ENCODE peak calls at places on chromosomes 3 and 15, in seven cellular contexts. One of them, this sample, is unnamed.

GRCh38 chr3:106814231-106814630 is 563.0 kb upstream of the CCDC54 start:
- DNase-seq in HepG2: no peak
- DNase-seq in H1: no peak
- DNase-seq in K562: no peak
- DNase-seq in SK-N-SH: peak; percentile 47
- DNase-seq in GM12878: no peak
- DNase-seq in GM12892: no peak
- DNase-seq in this sample: no peak

GRCh38 chr3:178435575-178435974 is 100.7 kb upstream of the KCNMB2 start:
- DNase-seq in HepG2: no peak
- DNase-seq in H1: no peak
- DNase-seq in K562: no peak
- DNase-seq in SK-N-SH: no peak
- DNase-seq in GM12878: no peak
- DNase-seq in GM12892: no peak
- DNase-seq in this sample: no peak

GRCh38 chr3:66236281-66236680 is 15.5 kb downstream of the SLC25A26 start:
- DNase-seq in HepG2: peak; percentile 17
- DNase-seq in H1: no peak
- DNase-seq in K562: no peak
- DNase-seq in SK-N-SH: no peak
- DNase-seq in GM12878: no peak
- DNase-seq in GM12892: no peak
- DNase-seq in this sample: no peak

GRCh38 chr3:171065732-171066131 is 39.2 kb upstream of the SLC2A2 start:
- DNase-seq in HepG2: no peak
- DNase-seq in H1: no peak
- DNase-seq in K562: no peak
- DNase-seq in SK-N-SH: no peak
- DNase-seq in GM12878: no peak
- DNase-seq in GM12892: no peak
- DNase-seq in this sample: no peak

GRCh38 chr3:126558336-126559071 is at the start of gene C3orf22:
- DNase-seq in HepG2: no peak
- DNase-seq in H1: peak; percentile 41
- DNase-seq in K562: no peak
- DNase-seq in SK-N-SH: peak; percentile 61
- DNase-seq in GM12878: no peak
- DNase-seq in GM12892: no peak
- DNase-seq in this sample: no peak

GRCh38 chr15:88302373-88302772 is 45.8 kb upstream of the NTRK3 start:
- DNase-seq in HepG2: no peak
- DNase-seq in H1: no peak
- DNase-seq in K562: no peak
- DNase-seq in SK-N-SH: no peak
- DNase-seq in GM12878: no peak
- DNase-seq in GM12892: no peak
- DNase-seq in this sample: no peak

GRCh38 chr3:30511524-30512278 is 94.7 kb upstream of the TGFBR2 start:
- DNase-seq in HepG2: peak; percentile 83
- DNase-seq in H1: no peak
- DNase-seq in K562: no peak
- DNase-seq in SK-N-SH: no peak
- DNase-seq in GM12878: no peak
- DNase-seq in GM12892: no peak
- DNase-seq in this sample: no peak

GRCh38 chr3:118813472-118813871 is 221.2 kb downstream of the IGSF11 start:
- DNase-seq in HepG2: no peak
- DNase-seq in H1: no peak
- DNase-seq in K562: no peak
- DNase-seq in SK-N-SH: no peak
- DNase-seq in GM12878: peak; percentile 59
- DNase-seq in GM12892: no peak
- DNase-seq in this sample: no peak

GRCh38 chr3:5036536-5036833 is 57.2 kb downstream of the BHLHE40 start:
- DNase-seq in HepG2: no peak
- DNase-seq in H1: no peak
- DNase-seq in K562: no peak
- DNase-seq in SK-N-SH: no peak
- DNase-seq in GM12878: no peak
- DNase-seq in GM12892: no peak
- DNase-seq in this sample: no peak

GRCh38 chr3:5036858-5037257 is 57.6 kb downstream of the BHLHE40 start:
- DNase-seq in HepG2: no peak
- DNase-seq in H1: no peak
- DNase-seq in K562: no peak
- DNase-seq in SK-N-SH: no peak
- DNase-seq in GM12878: no peak
- DNase-seq in GM12892: no peak
- DNase-seq in this sample: no peak

GRCh38 chr3:5035113-5035512 is 55.9 kb downstream of the BHLHE40 start:
- DNase-seq in HepG2: no peak
- DNase-seq in H1: no peak
- DNase-seq in K562: no peak
- DNase-seq in SK-N-SH: no peak
- DNase-seq in GM12878: no peak
- DNase-seq in GM12892: no peak
- DNase-seq in this sample: no peak

GRCh38 chr3:5037828-5038227 is 58.6 kb downstream of the BHLHE40 start:
- DNase-seq in HepG2: no peak
- DNase-seq in H1: no peak
- DNase-seq in K562: no peak
- DNase-seq in SK-N-SH: no peak
- DNase-seq in GM12878: no peak
- DNase-seq in GM12892: no peak
- DNase-seq in this sample: no peak

DNA sequence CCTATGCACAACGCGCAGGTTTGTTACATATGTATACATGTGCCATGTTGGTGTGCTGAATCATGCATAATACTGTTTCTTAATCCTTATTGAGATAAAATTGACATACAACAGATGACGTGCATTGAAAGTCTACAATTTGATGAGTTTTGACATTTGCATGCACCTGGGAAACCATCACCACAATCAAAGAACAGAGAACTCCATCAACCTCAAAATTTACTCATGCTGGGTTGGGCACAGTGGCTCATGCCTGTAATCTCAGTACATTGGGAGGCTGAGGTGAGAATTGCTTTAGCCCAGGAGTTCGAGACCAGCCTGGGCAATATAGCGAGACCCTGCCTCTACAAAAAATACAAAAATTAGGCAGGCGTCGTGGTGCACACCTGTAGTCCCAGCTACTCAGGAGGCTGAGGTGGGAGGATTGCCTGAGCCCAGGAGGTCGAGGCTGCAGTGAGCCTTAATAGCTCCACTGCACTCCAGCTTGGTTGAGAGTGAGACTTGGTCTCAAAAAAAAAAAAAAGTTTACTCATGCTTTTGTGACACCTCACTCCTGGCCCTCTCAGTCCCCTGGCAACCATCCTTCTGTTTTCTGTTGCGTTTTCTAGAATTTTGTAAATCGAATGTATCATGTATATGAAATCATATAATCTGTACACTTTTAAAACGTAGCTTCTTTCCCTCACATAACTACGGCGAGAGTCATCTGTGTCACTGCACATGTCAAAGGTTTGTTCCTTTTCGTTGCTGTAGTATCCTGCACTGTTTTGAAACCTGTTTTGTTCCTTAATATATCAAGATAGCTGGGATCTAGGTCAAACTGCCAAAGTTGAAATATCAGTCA is 56.7 kb downstream of the BHLHE40 start:
- DNase-seq in HepG2: no peak
- DNase-seq in H1: no peak
- DNase-seq in K562: no peak
- DNase-seq in SK-N-SH: no peak
- DNase-seq in GM12878: no peak
- DNase-seq in GM12892: no peak
- DNase-seq in this sample: no peak
- TF ChIP-seq TAF1 in HepG2: no peak
- TF ChIP-seq TAF1 in H1: no peak
- TF ChIP-seq TAF1 in K562: no peak
- TF ChIP-seq TAF1 in SK-N-SH: no peak
- TF ChIP-seq TAF1 in GM12878: no peak
- TF ChIP-seq TAF1 in GM12892: no peak
- TF ChIP-seq TAF1 in this sample: no peak

GRCh38 chr3:128679338-128679737 is 28.7 kb upstream of the RPN1 start:
- DNase-seq in HepG2: no peak
- DNase-seq in H1: no peak
- DNase-seq in K562: no peak
- DNase-seq in SK-N-SH: no peak
- DNase-seq in GM12878: no peak
- DNase-seq in GM12892: no peak
- DNase-seq in this sample: no peak

GRCh38 chr3:128685001-128685726 is 34.5 kb upstream of the RPN1 start:
- DNase-seq in HepG2: no peak
- DNase-seq in H1: no peak
- DNase-seq in K562: no peak
- DNase-seq in SK-N-SH: no peak
- DNase-seq in GM12878: no peak
- DNase-seq in GM12892: no peak
- DNase-seq in this sample: no peak

GRCh38 chr3:128686465-128686864 is 35.8 kb upstream of the RPN1 start:
- DNase-seq in HepG2: no peak
- DNase-seq in H1: no peak
- DNase-seq in K562: no peak
- DNase-seq in SK-N-SH: no peak
- DNase-seq in GM12878: no peak
- DNase-seq in GM12892: no peak
- DNase-seq in this sample: no peak

GRCh38 chr3:128681277-128681829 is 30.7 kb upstream of the RPN1 start:
- DNase-seq in HepG2: no peak
- DNase-seq in H1: no peak
- DNase-seq in K562: no peak
- DNase-seq in SK-N-SH: peak; percentile 39
- DNase-seq in GM12878: no peak
- DNase-seq in GM12892: no peak
- DNase-seq in this sample: no peak

DNA sequence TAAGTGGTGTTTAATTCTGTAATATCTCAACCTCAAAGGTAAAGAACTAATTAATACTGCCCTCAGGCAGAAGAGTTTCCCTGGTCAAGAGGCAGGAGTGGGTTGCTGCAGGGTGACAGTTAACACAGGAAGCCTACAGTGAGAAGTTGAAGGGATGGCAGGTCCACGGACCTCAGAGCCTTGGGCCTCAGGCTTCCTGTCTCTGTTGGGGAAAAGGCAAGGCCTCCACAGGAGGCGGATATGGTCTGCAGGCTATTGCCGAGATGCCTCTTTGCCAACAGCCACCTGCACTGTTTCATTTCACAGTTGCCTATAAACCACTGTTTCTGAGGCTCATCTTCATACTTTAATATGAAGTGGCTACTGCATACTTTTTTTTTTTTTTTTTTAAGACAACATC is 33.3 kb upstream of the RPN1 start:
- DNase-seq in HepG2: no peak
- DNase-seq in H1: no peak
- DNase-seq in K562: no peak
- DNase-seq in SK-N-SH: no peak
- DNase-seq in GM12878: no peak
- DNase-seq in GM12892: no peak
- DNase-seq in this sample: no peak
- TF ChIP-seq POLR2AphosphoS5 in HepG2: no peak
- TF ChIP-seq POLR2AphosphoS5 in H1: no peak
- TF ChIP-seq POLR2AphosphoS5 in K562: no peak
- TF ChIP-seq POLR2AphosphoS5 in SK-N-SH: no peak
- TF ChIP-seq POLR2AphosphoS5 in GM12878: no peak
- TF ChIP-seq POLR2AphosphoS5 in GM12892: no peak
- TF ChIP-seq POLR2AphosphoS5 in this sample: no peak

DNA sequence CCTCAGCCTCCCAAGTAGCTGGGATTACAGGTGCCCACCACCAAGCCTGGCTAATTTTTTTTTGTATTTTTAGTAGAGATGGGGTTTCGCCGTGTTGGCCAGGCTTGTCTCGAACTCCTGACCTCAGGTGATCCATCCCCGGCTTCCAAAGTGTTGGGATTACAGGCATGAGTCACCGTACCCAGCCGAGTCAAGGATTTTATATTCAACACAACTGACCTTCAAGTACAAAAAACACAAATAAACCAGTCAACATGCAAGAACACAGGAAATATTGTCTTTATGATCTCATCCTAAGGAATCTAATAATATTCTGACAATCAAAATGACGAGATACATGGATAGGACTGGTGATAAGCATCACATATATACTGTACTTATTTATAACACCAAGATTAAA is 37.9 kb downstream of the TJP1 start:
- DNase-seq in HepG2: no peak
- DNase-seq in H1: no peak
- DNase-seq in K562: no peak
- DNase-seq in SK-N-SH: no peak
- DNase-seq in GM12878: no peak
- DNase-seq in GM12892: no peak
- DNase-seq in this sample: no peak
- TF ChIP-seq TAF1 in HepG2: no peak
- TF ChIP-seq TAF1 in H1: no peak
- TF ChIP-seq TAF1 in K562: no peak
- TF ChIP-seq TAF1 in SK-N-SH: no peak
- TF ChIP-seq TAF1 in GM12878: no peak
- TF ChIP-seq TAF1 in GM12892: no peak
- TF ChIP-seq TAF1 in this sample: no peak

GRCh38 chr3:184685646-184686045 is 26.2 kb downstream of the MAGEF1 start:
- DNase-seq in HepG2: no peak
- DNase-seq in H1: no peak
- DNase-seq in K562: no peak
- DNase-seq in SK-N-SH: peak; percentile 28
- DNase-seq in GM12878: no peak
- DNase-seq in GM12892: no peak
- DNase-seq in this sample: no peak

GRCh38 chr3:184685055-184685454 is 26.8 kb downstream of the MAGEF1 start:
- DNase-seq in HepG2: no peak
- DNase-seq in H1: no peak
- DNase-seq in K562: no peak
- DNase-seq in SK-N-SH: peak; percentile 11
- DNase-seq in GM12878: no peak
- DNase-seq in GM12892: no peak
- DNase-seq in this sample: no peak

GRCh38 chr3:184688251-184688851 is 23.5 kb downstream of the MAGEF1 start:
- DNase-seq in HepG2: no peak
- DNase-seq in H1: no peak
- DNase-seq in K562: no peak
- DNase-seq in SK-N-SH: peak; percentile 25
- DNase-seq in GM12878: no peak
- DNase-seq in GM12892: no peak
- DNase-seq in this sample: no peak

GRCh38 chr3:184688872-184689271 is 23.0 kb downstream of the MAGEF1 start:
- DNase-seq in HepG2: no peak
- DNase-seq in H1: no peak
- DNase-seq in K562: no peak
- DNase-seq in SK-N-SH: peak; percentile 14
- DNase-seq in GM12878: no peak
- DNase-seq in GM12892: no peak
- DNase-seq in this sample: no peak

DNA sequence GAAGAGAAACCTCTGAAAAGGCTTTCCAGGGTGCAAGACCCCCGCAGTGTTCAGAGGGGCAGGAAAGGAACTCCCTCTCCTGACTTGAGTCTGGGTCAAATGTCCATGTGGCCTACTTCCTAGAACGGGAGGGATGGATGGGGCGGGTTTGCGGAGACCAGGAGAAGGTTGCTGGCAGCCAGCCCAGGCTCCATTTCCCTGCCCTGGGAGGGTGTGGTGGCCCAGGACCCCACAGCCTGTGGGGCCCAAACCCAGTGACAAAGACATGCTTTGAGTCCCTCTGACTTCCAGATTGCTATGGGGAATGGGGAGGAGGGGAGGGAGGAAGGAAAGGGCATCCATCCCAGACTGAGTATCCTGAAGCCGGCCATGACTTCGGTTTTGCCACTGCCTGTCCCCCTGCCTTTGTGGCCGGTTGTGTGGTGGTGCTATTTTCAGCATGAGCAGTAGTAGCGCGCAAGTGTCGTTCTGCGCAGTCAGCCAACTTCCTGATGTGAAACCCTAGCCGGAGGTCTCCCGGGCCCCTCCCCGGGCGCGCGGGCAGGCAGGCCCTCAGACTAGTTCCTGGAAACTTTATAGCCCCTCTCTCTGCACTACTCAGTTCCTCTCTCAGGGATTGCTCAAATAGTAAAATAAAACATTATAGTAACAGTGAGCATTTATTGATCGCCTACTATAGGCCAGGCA is 24.4 kb downstream of the MAGEF1 start:
- DNase-seq in HepG2: no peak
- DNase-seq in H1: no peak
- DNase-seq in K562: no peak
- DNase-seq in SK-N-SH: peak; percentile 42
- DNase-seq in GM12878: no peak
- DNase-seq in GM12892: no peak
- DNase-seq in this sample: no peak
- TF ChIP-seq POLR2AphosphoS5 in HepG2: no peak
- TF ChIP-seq POLR2AphosphoS5 in H1: no peak
- TF ChIP-seq POLR2AphosphoS5 in K562: no peak
- TF ChIP-seq POLR2AphosphoS5 in SK-N-SH: no peak
- TF ChIP-seq POLR2AphosphoS5 in GM12878: no peak
- TF ChIP-seq POLR2AphosphoS5 in GM12892: no peak
- TF ChIP-seq POLR2AphosphoS5 in this sample: no peak

This sample was measured in GM12891.